ENCODE peak calls at places on chromosomes 11 and 22, in five cellular contexts. B is body of pancreas, G is Peyer's patch, X is tibial nerve, N is uterus. H is an unnamed sample. For H3K4me1, the result is how much of the 10 kb centered on the place peaks cover.

GRCh38 chr11:567036-567628 is 6.4 kb downstream of the RASSF7 start:
- DNase-seq in B (no peak), G (no peak), X (no peak), N (peak), H (no peak)

GRCh38 chr11:95245038-95245437 is 14.0 kb upstream of the SESN3 start:
- DNase-seq in B (no peak), G (no peak), X (no peak), N (no peak), H (no peak)

GRCh38 chr22:37552560-37553163 is 7.6 kb upstream of the CDC42EP1 start:
- DNase-seq in B (no peak), G (no peak), X (no peak), N (no peak), H (no peak)

GRCh38 chr11:14578551-14578956 is 58.4 kb upstream of the PSMA1 start:
- DNase-seq in B (no peak), G (peak), X (peak), N (no peak), H (no peak)

GRCh38 chr11:2631161-2631560 is 68.6 kb downstream of the KCNQ1OT1 start:
- DNase-seq in B (no peak), G (no peak), X (no peak), N (no peak), H (no peak)

GRCh38 chr22:33438273-33438672 is 380.1 kb upstream of the SYN3 start:
- DNase-seq in B (no peak), G (no peak), X (no peak), N (peak), H (no peak)

GRCh38 chr11:117473692-117474091 is 146.0 kb downstream of the CEP164 start:
- DNase-seq in B (no peak), G (no peak), X (no peak), N (no peak), H (no peak)

GRCh38 chr11:59550368-59550841 is 39.1 kb downstream of the OR4D9 start:
- DNase-seq in B (peak), G (peak), X (peak), N (peak), H (no peak)

GRCh38 chr22:30866811-30867271 is 101.7 kb downstream of the MORC2 start:
- DNase-seq in B (peak), G (no peak), X (no peak), N (peak), H (no peak)

GRCh38 chr11:19853901-19854300 is 141.3 kb downstream of the NAV2 start:
- DNase-seq in B (no peak), G (no peak), X (no peak), N (no peak), H (no peak)

DNA sequence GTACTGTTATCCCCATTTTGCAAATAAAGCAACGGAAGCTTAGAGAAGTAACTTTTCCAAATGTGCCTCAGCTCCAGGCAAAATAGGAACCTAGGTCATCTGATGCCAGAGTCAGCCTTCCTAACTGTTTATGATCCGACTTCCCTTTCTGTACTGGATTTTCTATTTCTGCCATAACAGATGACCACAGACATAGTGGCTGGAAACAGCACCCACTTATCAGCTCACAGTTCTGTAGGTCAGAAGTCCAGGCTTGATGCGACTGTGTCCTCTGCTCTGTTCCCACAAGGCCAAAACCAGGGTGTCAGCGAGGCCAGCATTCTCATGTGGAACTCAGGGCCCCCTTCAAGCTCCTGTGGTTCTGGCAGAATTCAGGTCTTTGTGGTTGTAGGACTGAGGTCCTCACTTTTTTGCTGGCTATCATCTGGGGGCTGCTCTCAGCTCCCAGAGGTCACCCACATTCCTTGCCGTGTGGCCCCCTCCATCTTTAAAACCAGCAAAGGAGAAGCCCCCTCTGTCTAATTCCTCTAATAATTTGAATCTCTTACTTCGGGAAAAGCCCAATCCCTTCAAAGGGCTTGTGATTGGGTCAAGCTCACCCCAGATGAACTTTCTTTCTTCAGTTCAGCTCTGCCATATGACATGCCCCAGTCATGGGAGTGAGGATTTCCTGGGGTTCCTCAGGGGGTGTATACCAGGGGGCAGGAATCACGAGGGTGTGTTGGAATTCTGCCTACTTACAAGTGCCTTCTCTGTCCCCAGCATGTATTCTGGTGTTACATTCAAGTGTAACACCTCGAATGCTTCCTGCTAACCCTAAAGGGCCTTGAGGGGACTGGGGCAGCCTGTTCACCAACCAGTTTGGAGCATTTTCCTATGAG is 15.3 kb downstream of the KCNJ5 start:
- DNase-seq in B (no peak), G (no peak), X (peak), N (no peak), H (no peak)
- H3K4me3 ChIP-seq in B (no peak), G (peak), X (peak), N (peak), H (peak)

DNA sequence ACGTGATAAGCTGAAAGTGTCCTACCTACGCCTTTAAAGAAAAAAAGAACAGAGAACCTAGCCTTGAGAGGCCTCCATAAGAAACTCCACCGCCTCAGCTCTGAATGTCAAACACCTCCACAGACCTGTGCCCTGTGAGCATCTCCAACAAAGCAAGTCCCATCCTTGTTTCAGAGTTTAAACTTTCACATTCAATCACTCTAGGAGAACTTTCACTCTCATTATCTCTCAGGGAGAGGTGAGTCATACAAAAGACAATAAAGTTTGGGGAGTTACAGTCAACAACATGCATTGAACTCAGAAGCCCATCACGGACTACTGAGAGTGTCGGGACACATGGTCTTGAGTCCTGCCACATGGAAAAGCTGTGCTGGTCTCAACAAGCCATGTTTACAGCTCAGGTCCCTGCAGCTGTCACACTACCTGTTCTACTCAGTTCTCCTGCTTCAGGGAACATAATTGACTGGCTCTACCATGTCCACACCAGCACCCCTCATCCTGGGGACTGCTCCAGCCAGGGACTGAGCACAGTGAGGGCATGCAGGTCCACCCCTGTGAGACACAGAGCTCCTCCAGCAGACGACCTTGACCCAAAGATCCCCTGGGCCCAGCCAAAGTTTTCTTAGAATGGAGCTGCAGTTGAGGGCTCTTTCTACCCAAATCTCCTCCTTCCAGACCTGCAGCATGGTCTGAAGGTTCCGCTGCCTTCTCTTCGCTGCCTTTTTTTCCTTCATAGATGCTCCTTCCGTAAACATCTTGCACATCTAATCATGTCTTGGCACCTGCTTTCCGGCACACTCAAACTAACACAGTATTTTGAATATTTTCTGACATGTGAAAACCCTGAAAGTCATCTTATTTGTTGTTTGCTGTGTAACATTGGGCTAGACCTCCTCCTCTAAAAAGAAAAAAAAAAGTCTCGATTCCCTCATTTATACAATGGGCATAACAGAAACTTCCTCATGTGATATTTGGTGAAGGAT is 114.9 kb downstream of the ETS1 start:
- DNase-seq in B (no peak), G (no peak), X (no peak), N (no peak), H (no peak)
- H3K4me1 ChIP-seq in B (under half), G (under half), X (half or more), N (under half), H (half or more)

GRCh38 chr11:61955031-61955415 is 4.9 kb downstream of the BEST1 start:
- DNase-seq in B (no peak), G (no peak), X (peak), N (peak), H (peak)
- TF ChIP-seq POLR2A in B (no peak), G (peak), X (peak), N (no peak), H (peak)

GRCh38 chr22:46295277-46295971 is 1.2 kb upstream of the GTSE1 start:
- DNase-seq in B (no peak), G (no peak), X (no peak), N (no peak), H (no peak)

GRCh38 chr22:46299101-46299500 is 2.4 kb downstream of the GTSE1 start:
- DNase-seq in B (no peak), G (no peak), X (no peak), N (no peak), H (no peak)

GRCh38 chr22:46294784-46295183 is 1.9 kb upstream of the GTSE1 start:
- DNase-seq in B (no peak), G (no peak), X (no peak), N (no peak), H (no peak)

GRCh38 chr22:46297151-46297819 is 615 bp downstream of the GTSE1 start:
- DNase-seq in B (no peak), G (no peak), X (no peak), N (peak), H (no peak)

DNA sequence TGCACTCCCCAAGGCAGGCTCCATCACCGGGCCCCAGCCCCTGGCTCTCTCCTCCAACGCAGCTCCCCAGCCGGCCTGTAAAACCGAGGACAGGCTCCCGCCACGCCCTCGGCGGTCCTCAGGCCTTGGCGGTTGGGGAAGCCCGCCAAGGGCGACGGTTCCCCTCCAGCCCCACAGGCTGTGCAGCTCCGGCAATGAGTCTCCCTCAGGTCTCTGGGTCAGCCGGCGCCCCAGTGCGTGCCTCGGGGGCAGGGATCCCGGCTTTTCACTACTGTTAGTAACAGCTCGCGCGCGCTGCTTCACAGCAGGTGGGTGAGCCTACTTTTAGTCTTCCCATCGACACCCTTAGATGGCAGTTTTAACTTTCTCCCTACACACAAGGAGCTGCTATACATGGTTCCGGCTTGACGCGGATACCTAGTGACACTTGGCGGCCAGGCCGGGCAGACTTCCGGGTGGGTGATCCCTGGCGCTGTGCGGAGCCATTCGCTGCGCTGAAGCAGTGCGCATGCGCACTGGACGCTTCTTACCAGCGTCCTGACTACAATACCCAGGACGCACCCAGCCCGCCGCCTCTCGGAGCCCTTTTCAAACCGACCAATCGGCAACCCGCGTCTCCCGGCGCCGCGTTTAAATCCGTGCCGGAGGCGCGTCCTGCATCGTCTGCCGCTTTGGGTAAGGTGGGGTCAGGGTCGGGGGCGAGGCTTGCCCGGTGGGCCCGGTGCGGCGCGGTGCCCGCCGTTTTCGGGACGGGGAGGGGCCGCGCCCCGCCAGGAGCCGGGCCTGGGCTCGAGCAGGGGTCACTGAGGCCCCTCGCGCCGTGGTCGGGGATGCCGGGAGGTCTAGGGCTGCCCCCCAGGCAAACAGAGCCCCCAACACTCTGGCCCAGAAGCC is at the start of gene GTSE1:
- DNase-seq in B (peak), G (peak), X (peak), N (peak), H (peak)
- H3K4me3 ChIP-seq in B (peak), G (peak), X (peak), N (peak), H (peak)

GRCh38 chr11:11843642-11844041 is 1.9 kb downstream of the USP47 start:
- DNase-seq in B (no peak), G (no peak), X (no peak), N (no peak), H (no peak)
- H3K4me1 ChIP-seq in B (half or more), G (under half), X (under half), N (under half), H (half or more)